ENCODE peak calls at places on chromosome 14, in nine cellular contexts. F, K, Y, E, M, Q, T, G and N are unnamed samples. For H3K27me3, the result is how much of the 10 kb centered on the place peaks cover.

GRCh38 chr14:100535287-100536131 is 51.7 kb downstream of the BEGAIN start:
- DNase-seq in F (no peak), K (no peak), Y (no peak), E (peak), M (peak), Q (no peak), T (no peak), G (peak), N (peak)

GRCh38 chr14:96730386-96730785 is 66.8 kb upstream of the VRK1 start:
- DNase-seq in F (no peak), K (no peak), Y (no peak), E (no peak), M (no peak), Q (no peak), T (no peak), G (no peak), N (no peak)

GRCh38 chr14:101506211-101506920 is 54.9 kb upstream of the DIO3 start:
- DNase-seq in F (no peak), K (no peak), Y (no peak), E (no peak), M (no peak), Q (no peak), T (no peak), G (no peak), N (peak)

GRCh38 chr14:71437870-71438269 is 494.4 kb upstream of the RGS6 start:
- DNase-seq in F (peak), K (no peak), Y (no peak), E (no peak), M (no peak), Q (no peak), T (no peak), G (no peak), N (no peak)

GRCh38 chr14:60166144-60166543 is 946 bp upstream of the DHRS7 start:
- DNase-seq in F (no peak), K (no peak), Y (no peak), E (no peak), M (no peak), Q (no peak), T (no peak), G (no peak), N (peak)

GRCh38 chr14:22304324-22304723 is 284.7 kb downstream of the DAD1 start:
- DNase-seq in F (no peak), K (no peak), Y (no peak), E (no peak), M (no peak), Q (no peak), T (no peak), G (no peak), N (no peak)

GRCh38 chr14:68931063-68931462 is 48.0 kb downstream of the ACTN1 start:
- DNase-seq in F (no peak), K (no peak), Y (no peak), E (no peak), M (peak), Q (no peak), T (no peak), G (no peak), N (no peak)

GRCh38 chr14:96263347-96264199 is 7.6 kb downstream of the BDKRB1 start:
- DNase-seq in F (peak), K (no peak), Y (no peak), E (no peak), M (no peak), Q (no peak), T (no peak), G (no peak), N (no peak)

GRCh38 chr14:66752109-66752508 is 244.2 kb downstream of the GPHN start:
- DNase-seq in F (no peak), K (no peak), Y (no peak), E (no peak), M (no peak), Q (peak), T (no peak), G (no peak), N (no peak)

GRCh38 chr14:51680031-51680430 is 28.3 kb downstream of the FRMD6 start:
- DNase-seq in F (no peak), K (no peak), Y (no peak), E (no peak), M (no peak), Q (no peak), T (no peak), G (no peak), N (no peak)

GRCh38 chr14:36099619-36100018 is 76.9 kb downstream of the PTCSC3 start:
- DNase-seq in F (no peak), K (no peak), Y (no peak), E (no peak), M (no peak), Q (no peak), T (no peak), G (no peak), N (no peak)

GRCh38 chr14:95346820-95347219 is 27.1 kb upstream of the CLMN start:
- DNase-seq in F (no peak), K (no peak), Y (no peak), E (no peak), M (no peak), Q (no peak), T (no peak), G (no peak), N (no peak)

GRCh38 chr14:100442036-100442435 is 118.9 kb downstream of the SLC25A47 start:
- DNase-seq in F (no peak), K (no peak), Y (no peak), E (no peak), M (no peak), Q (no peak), T (no peak), G (no peak), N (no peak)

GRCh38 chr14:100116134-100116533 is 43.3 kb downstream of the DEGS2 start:
- DNase-seq in F (no peak), K (no peak), Y (no peak), E (no peak), M (no peak), Q (no peak), T (no peak), G (no peak), N (no peak)

GRCh38 chr14:34650786-34651584 is 21.0 kb upstream of the SNX6 start:
- DNase-seq in F (peak), K (no peak), Y (no peak), E (no peak), M (no peak), Q (peak), T (no peak), G (peak), N (peak)

GRCh38 chr14:41805633-41806032 is 199.0 kb downstream of the LRFN5 start:
- DNase-seq in F (no peak), K (no peak), Y (no peak), E (no peak), M (no peak), Q (no peak), T (no peak), G (no peak), N (no peak)

GRCh38 chr14:79407572-79407971 is 803.7 kb downstream of the DIO2 start:
- DNase-seq in F (no peak), K (no peak), Y (no peak), E (no peak), M (no peak), Q (no peak), T (no peak), G (no peak), N (no peak)

GRCh38 chr14:67583711-67584644 is 16.1 kb downstream of the PIGH start:
- DNase-seq in F (peak), K (no peak), Y (no peak), E (peak), M (no peak), Q (peak), T (peak), G (peak), N (no peak)

GRCh38 chr14:55533960-55534359 is 46.0 kb upstream of the KTN1 start:
- DNase-seq in F (no peak), K (no peak), Y (no peak), E (no peak), M (no peak), Q (no peak), T (no peak), G (no peak), N (no peak)

GRCh38 chr14:52553002-52553670 is 500 bp downstream of the GPR137C start:
- DNase-seq in F (no peak), K (no peak), Y (no peak), E (no peak), M (peak), Q (peak), T (no peak), G (peak), N (peak)

GRCh38 chr14:51356381-51356780 is 116.3 kb downstream of the TMX1 start:
- DNase-seq in F (no peak), K (no peak), Y (no peak), E (no peak), M (no peak), Q (no peak), T (no peak), G (no peak), N (no peak)

GRCh38 chr14:65495196-65495595 is 82.7 kb downstream of the FUT8 start:
- DNase-seq in F (peak), K (no peak), Y (no peak), E (no peak), M (no peak), Q (no peak), T (no peak), G (no peak), N (no peak)

GRCh38 chr14:77459072-77459723 is 1.3 kb downstream of the AHSA1 start:
- DNase-seq in F (peak), K (peak), Y (no peak), E (no peak), M (peak), Q (peak), T (peak), G (peak), N (no peak)

GRCh38 chr14:56108057-56108456 is 10.2 kb upstream of the PELI2 start:
- DNase-seq in F (no peak), K (no peak), Y (no peak), E (no peak), M (no peak), Q (no peak), T (no peak), G (no peak), N (no peak)

GRCh38 chr14:21990116-21990515 is 316.5 kb upstream of the OR4E1 start:
- DNase-seq in F (no peak), K (no peak), Y (no peak), E (no peak), M (no peak), Q (peak), T (no peak), G (no peak), N (no peak)

GRCh38 chr14:78253986-78254385 is 83.8 kb downstream of the NRXN3 start:
- DNase-seq in F (peak), K (no peak), Y (no peak), E (no peak), M (no peak), Q (no peak), T (no peak), G (no peak), N (no peak)

GRCh38 chr14:93114068-93114710 is 1.5 kb downstream of the ITPK1 start:
- DNase-seq in F (no peak), K (no peak), Y (no peak), E (no peak), M (no peak), Q (peak), T (no peak), G (no peak), N (no peak)

GRCh38 chr14:52397844-52398243 is 83.7 kb downstream of the PTGER2 start:
- DNase-seq in F (peak), K (no peak), Y (no peak), E (no peak), M (no peak), Q (no peak), T (no peak), G (no peak), N (no peak)

GRCh38 chr14:76205708-76206107 is 54.0 kb downstream of the GPATCH2L start:
- DNase-seq in F (no peak), K (no peak), Y (no peak), E (no peak), M (no peak), Q (no peak), T (no peak), G (no peak), N (no peak)
- TF ChIP-seq POLR2A in F (no peak), K (no peak), Y (no peak), E (no peak), M (no peak), Q (no peak), T (no peak), G (no peak), N (no peak)

DNA sequence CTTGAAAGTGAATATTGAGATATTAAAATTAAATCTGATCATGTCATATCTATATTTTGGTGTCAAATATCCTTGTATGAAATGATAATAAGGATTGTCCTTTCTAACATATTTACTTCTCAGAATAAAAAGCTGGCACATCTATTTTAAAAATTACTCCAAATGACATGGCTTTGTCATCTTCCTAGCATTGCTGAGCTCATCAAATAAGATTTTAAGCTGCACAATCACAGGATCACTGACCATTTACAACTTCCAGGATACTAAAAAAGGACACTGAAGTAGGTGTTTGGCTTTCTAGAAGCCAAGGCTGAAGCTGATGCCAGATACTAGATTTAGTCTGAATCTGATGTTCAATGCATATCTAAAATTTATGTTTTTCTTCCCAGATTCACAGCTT is 351.1 kb downstream of the BMP4 start:
- DNase-seq in F (no peak), K (no peak), Y (no peak), E (no peak), M (no peak), Q (no peak), T (no peak), G (no peak), N (no peak)
- H3K4me3 ChIP-seq in F (no peak), K (no peak), Y (no peak), E (no peak), M (no peak), Q (no peak), T (no peak), G (no peak), N (no peak)

GRCh38 chr14:72567226-72567625 is 326.7 kb downstream of the DPF3 start:
- DNase-seq in F (no peak), K (no peak), Y (no peak), E (no peak), M (no peak), Q (no peak), T (no peak), G (no peak), N (no peak)

GRCh38 chr14:72563676-72564075 is 330.2 kb downstream of the DPF3 start:
- DNase-seq in F (no peak), K (no peak), Y (no peak), E (no peak), M (no peak), Q (no peak), T (no peak), G (no peak), N (no peak)

GRCh38 chr14:72565917-72566316 is 328.0 kb downstream of the DPF3 start:
- DNase-seq in F (no peak), K (no peak), Y (no peak), E (no peak), M (no peak), Q (no peak), T (no peak), G (no peak), N (no peak)

GRCh38 chr14:72562300-72562699 is 331.6 kb downstream of the DPF3 start:
- DNase-seq in F (no peak), K (no peak), Y (no peak), E (no peak), M (no peak), Q (no peak), T (no peak), G (no peak), N (no peak)

DNA sequence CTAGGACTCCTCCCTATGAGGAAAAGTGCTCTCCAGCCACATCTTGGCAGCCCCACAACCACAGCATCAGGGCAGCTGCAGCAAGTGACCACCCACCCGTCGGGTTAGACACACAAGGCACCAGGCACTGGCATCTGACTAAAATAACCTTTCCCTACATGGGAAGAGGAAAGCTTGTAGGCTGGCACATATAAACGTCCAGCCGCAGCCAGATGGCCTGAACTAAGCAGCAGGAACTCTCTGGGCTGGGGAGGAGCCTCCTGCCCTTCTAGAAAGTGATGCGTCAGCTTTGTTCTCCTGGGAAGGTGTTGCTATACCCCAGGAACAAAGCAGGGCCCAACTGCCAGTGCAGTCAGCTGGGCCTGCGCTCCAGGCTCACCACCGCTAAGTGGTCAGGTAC is 328.7 kb downstream of the DPF3 start:
- DNase-seq in F (no peak), K (no peak), Y (no peak), E (no peak), M (peak), Q (no peak), T (no peak), G (no peak), N (no peak)
- H3K27me3 ChIP-seq in F (under half), K (under half), Y (under half), E (under half), M (under half), Q (under half), T (under half), G (under half), N (under half)

DNA sequence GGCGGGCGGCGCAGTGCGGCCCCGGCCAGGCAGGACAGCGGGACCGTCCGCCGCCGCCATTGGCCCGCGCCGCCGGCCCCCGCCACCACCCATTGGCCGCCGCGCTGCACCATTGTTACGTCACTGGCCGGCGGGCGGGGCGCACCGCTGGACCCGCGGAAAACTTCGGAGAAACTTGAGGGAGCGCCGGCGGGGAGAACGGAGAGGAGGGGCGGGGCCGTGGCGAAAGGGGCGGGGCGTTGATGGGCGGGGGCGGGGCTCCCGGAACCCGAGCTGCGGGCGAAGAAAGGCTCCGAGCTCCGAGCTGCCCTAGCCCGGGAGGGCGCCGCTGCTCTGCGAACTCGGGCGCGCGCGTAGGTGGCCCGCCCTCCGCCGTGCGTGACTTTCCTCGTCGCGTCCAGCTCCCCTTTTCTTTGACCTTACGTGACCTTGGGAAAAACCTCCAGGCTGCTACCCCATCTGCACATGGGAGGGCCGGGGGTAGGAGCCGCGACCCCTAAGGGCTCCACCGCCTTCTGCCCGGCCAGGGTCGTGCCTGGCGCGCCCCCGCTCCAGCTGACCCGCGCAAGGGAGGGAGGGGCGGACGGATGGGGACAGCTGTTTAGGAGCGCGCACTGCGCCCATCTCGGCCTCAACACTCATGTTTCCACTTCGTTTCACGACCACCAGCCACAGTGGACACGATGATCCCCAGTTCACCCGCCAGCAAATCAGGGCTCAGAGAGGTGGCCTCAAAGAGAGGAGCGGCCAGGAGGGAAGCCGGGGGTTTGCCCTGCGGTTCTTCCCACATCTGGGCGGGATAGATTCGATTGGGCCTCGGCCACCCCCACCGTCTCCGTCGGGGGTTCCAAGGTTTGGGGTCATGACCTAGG is at the start of gene ANKRD9:
- DNase-seq in F (peak), K (peak), Y (peak), E (no peak), M (peak), Q (peak), T (peak), G (peak), N (peak)
- TF ChIP-seq POLR2A in F (no peak), K (no peak), Y (no peak), E (no peak), M (peak), Q (no peak), T (no peak), G (no peak), N (no peak)

GRCh38 chr14:37213016-37213415 is 15.3 kb downstream of the MIPOL1 start:
- DNase-seq in F (no peak), K (no peak), Y (no peak), E (no peak), M (no peak), Q (peak), T (no peak), G (no peak), N (no peak)
- H3K4me3 ChIP-seq in F (no peak), K (no peak), Y (no peak), E (no peak), M (no peak), Q (no peak), T (no peak), G (no peak), N (no peak)

GRCh38 chr14:104597576-104597975 is 7.0 kb downstream of the TMEM179 start:
- DNase-seq in F (no peak), K (no peak), Y (no peak), E (no peak), M (no peak), Q (no peak), T (no peak), G (no peak), N (no peak)

GRCh38 chr14:104595911-104596450 is 8.6 kb downstream of the TMEM179 start:
- DNase-seq in F (no peak), K (no peak), Y (no peak), E (no peak), M (peak), Q (no peak), T (no peak), G (no peak), N (no peak)

GRCh38 chr14:104596451-104596918 is 8.1 kb downstream of the TMEM179 start:
- DNase-seq in F (no peak), K (no peak), Y (no peak), E (no peak), M (peak), Q (no peak), T (no peak), G (no peak), N (no peak)

GRCh38 chr14:104598039-104598438 is 6.5 kb downstream of the TMEM179 start:
- DNase-seq in F (no peak), K (no peak), Y (no peak), E (no peak), M (peak), Q (no peak), T (no peak), G (no peak), N (no peak)

GRCh38 chr14:104596927-104597351 is 7.6 kb downstream of the TMEM179 start:
- DNase-seq in F (no peak), K (no peak), Y (no peak), E (no peak), M (peak), Q (no peak), T (no peak), G (no peak), N (no peak)
- H3K27me3 ChIP-seq in F (under half), K (under half), Y (under half), E (under half), M (under half), Q (under half), T (half or more), G (under half), N (under half)

GRCh38 chr14:75717729-75718128 is 56.7 kb downstream of the TTLL5 start:
- DNase-seq in F (no peak), K (no peak), Y (no peak), E (no peak), M (no peak), Q (no peak), T (no peak), G (no peak), N (no peak)
- TF ChIP-seq POLR2A in F (no peak), K (no peak), Y (no peak), E (no peak), M (no peak), Q (no peak), T (no peak), G (no peak), N (no peak)

GRCh38 chr14:74953686-74954085 is 1.7 kb downstream of the PGF start:
- DNase-seq in F (no peak), K (no peak), Y (no peak), E (no peak), M (no peak), Q (no peak), T (no peak), G (no peak), N (no peak)
- H3K4me3 ChIP-seq in F (no peak), K (peak), Y (peak), E (peak), M (peak), Q (peak), T (peak), G (no peak), N (peak)

DNA sequence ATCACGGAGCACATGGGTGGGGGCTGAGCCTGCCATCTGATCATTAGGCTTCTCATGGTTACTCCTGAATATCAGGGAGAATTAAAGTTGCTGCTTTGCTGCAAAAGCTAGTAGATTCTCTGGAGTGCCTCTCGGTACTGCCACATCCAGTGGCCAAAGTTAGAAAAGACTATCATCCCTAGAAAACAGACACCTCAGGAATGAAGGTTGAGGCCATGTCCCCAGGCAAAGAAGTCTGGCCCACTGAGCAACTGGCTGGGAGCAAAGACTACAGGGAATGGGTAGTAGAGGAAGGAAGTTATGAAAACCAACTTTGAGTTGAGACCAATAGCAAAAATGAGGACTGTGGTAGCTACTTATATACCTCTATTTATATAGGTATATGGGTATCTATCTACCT is 258.7 kb downstream of the EFCAB11 start:
- DNase-seq in F (no peak), K (no peak), Y (no peak), E (no peak), M (no peak), Q (no peak), T (no peak), G (no peak), N (no peak)
- H3K27me3 ChIP-seq in F (under half), K (under half), Y (under half), E (under half), M (under half), Q (under half), T (under half), G (under half), N (under half)